ENCODE peak calls at places on chromosomes 7 and 10, in five cellular contexts. L is heart right ventricle; R is CD4-positive, alpha-beta T cell; Z is cardiac muscle cell; F is fibroblast of villous mesenchyme. B is an unnamed sample.

GRCh38 chr7:24290004-24290641 is 6.1 kb downstream of the NPY start:
- DNase-seq in F (peak), Z (peak), R (no peak), L (no peak), B (peak)

GRCh38 chr10:17238445-17239275 is 10.6 kb downstream of the VIM start:
- DNase-seq in Z (no peak), L (no peak), F (peak), R (no peak), B (no peak)

GRCh38 chr7:92647652-92648051 is 57.5 kb upstream of the FAM133B start:
- DNase-seq in Z (no peak), F (no peak), R (no peak), L (no peak), B (no peak)

GRCh38 chr7:38702002-38702535 is 70.9 kb upstream of the AMPH start:
- DNase-seq in F (no peak), L (no peak), R (no peak), Z (no peak), B (no peak)

GRCh38 chr7:985915-986741 is 3.1 kb downstream of the CYP2W1 start:
- DNase-seq in Z (no peak), R (no peak), L (no peak), F (peak), B (peak)

GRCh38 chr7:2480071-2480410 is 3.8 kb upstream of the GRIFIN start:
- DNase-seq in R (no peak), F (no peak), L (peak), Z (no peak), B (no peak)

GRCh38 chr7:30694218-30694745 is 12.0 kb upstream of the CRHR2 start:
- DNase-seq in F (no peak), R (no peak), L (peak), Z (peak), B (peak)

GRCh38 chr7:78055160-78055559 is 256.6 kb downstream of the PHTF2 start:
- DNase-seq in F (no peak), L (no peak), R (no peak), Z (no peak), B (no peak)

GRCh38 chr7:16651391-16652254 is 5.6 kb downstream of the BZW2 start:
- DNase-seq in F (peak), Z (peak), R (no peak), L (no peak), B (no peak)

GRCh38 chr7:16431646-16432424 is 10.5 kb upstream of the CRPPA start:
- DNase-seq in R (no peak), Z (peak), L (peak), F (peak), B (no peak)

GRCh38 chr7:21944616-21945373 is 904 bp downstream of the CDCA7L start:
- DNase-seq in R (peak), F (peak), Z (peak), L (no peak), B (peak)

GRCh38 chr7:95199779-95200558 is 124.4 kb downstream of the PON1 start:
- DNase-seq in L (peak), R (no peak), F (peak), Z (peak), B (no peak)

B was measured in pancreas.